ENCODE peak calls at places on chromosomes 6 and 20, in eight cellular contexts. N is GM23248, O is lower lobe of right lung, K is fibroblast of lung, J is heart right ventricle, M is aorta, Z is mesenchymal stem cell, L is OCI-LY7. A is an unnamed sample. For H3K4me1, the result is how much of the 10 kb centered on the place peaks cover.

GRCh38 chr6:11207199-11207968 is 25.1 kb downstream of the NEDD9 start:
- DNase-seq in N (peak), O (peak), K (peak), J (peak), M (no peak), Z (peak), L (no peak), A (peak)

GRCh38 chr6:99746261-99746895 is 139.7 kb downstream of the PRDM13 start:
- DNase-seq in N (peak), O (no peak), K (peak), J (peak), M (no peak), Z (peak), L (peak), A (no peak)

GRCh38 chr20:25308083-25308491 is 60.2 kb downstream of the PYGB start:
- DNase-seq in N (no peak), O (peak), K (no peak), J (no peak), M (peak), Z (no peak), L (no peak), A (no peak)

GRCh38 chr6:24358219-24358821 is 461 bp upstream of the DCDC2 start:
- DNase-seq in N (no peak), O (no peak), K (no peak), J (no peak), M (no peak), Z (no peak), L (no peak), A (no peak)

GRCh38 chr6:141587482-141588266 is 545.1 kb upstream of the GJE1 start:
- DNase-seq in N (peak), O (no peak), K (peak), J (no peak), M (no peak), Z (peak), L (no peak), A (no peak)

GRCh38 chr6:106450645-106451044 is 90.1 kb downstream of the CRYBG1 start:
- DNase-seq in N (no peak), O (no peak), K (no peak), J (no peak), M (no peak), Z (no peak), L (no peak), A (no peak)

GRCh38 chr20:24481188-24481587 is 11.8 kb downstream of the SYNDIG1 start:
- DNase-seq in N (no peak), O (no peak), K (no peak), J (no peak), M (no peak), Z (no peak), L (no peak), A (no peak)

GRCh38 chr6:166658115-166658791 is 31.2 kb upstream of the RPS6KA2 start:
- DNase-seq in N (no peak), O (no peak), K (no peak), J (no peak), M (no peak), Z (no peak), L (no peak), A (no peak)

GRCh38 chr20:62020935-62021701 is 44.6 kb downstream of the TAF4 start:
- DNase-seq in N (peak), O (no peak), K (peak), J (peak), M (peak), Z (no peak), L (no peak), A (no peak)

GRCh38 chr20:62652051-62652893 is 10.0 kb downstream of the SLCO4A1 start:
- DNase-seq in N (peak), O (peak), K (peak), J (peak), M (peak), Z (peak), L (peak), A (peak)

GRCh38 chr6:39441301-39441700 is 118.8 kb upstream of the KCNK16 start:
- DNase-seq in N (no peak), O (no peak), K (no peak), J (no peak), M (no peak), Z (no peak), L (no peak), A (no peak)

GRCh38 chr20:48858075-48858790 is 30.4 kb upstream of the PREX1 start:
- DNase-seq in N (no peak), O (peak), K (no peak), J (peak), M (no peak), Z (no peak), L (no peak), A (no peak)

GRCh38 chr6:46410330-46410953 is 80.8 kb downstream of the RCAN2 start:
- DNase-seq in N (peak), O (no peak), K (peak), J (peak), M (no peak), Z (no peak), L (peak), A (no peak)

GRCh38 chr6:137882225-137882961 is 15.3 kb downstream of the TNFAIP3 start:
- DNase-seq in N (peak), O (no peak), K (peak), J (no peak), M (no peak), Z (peak), L (no peak), A (no peak)

GRCh38 chr20:61935926-61936700 is 129.6 kb downstream of the TAF4 start:
- DNase-seq in N (no peak), O (peak), K (no peak), J (no peak), M (peak), Z (no peak), L (no peak), A (peak)

GRCh38 chr20:10201321-10201870 is 17.2 kb upstream of the SNAP25 start:
- DNase-seq in N (no peak), O (no peak), K (peak), J (no peak), M (no peak), Z (no peak), L (no peak), A (no peak)

GRCh38 chr6:45822864-45823263 is 192.8 kb downstream of the CLIC5 start:
- DNase-seq in N (no peak), O (no peak), K (no peak), J (no peak), M (no peak), Z (no peak), L (no peak), A (no peak)

GRCh38 chr20:38091447-38092216 is 58.1 kb downstream of the RPRD1B start:
- DNase-seq in N (no peak), O (no peak), K (peak), J (peak), M (no peak), Z (peak), L (peak), A (no peak)
- H3K4me1 ChIP-seq in N (under half), O (under half), K (under half), J (under half), M (under half), Z (under half), L (under half), A (under half)

GRCh38 chr6:157061770-157062594 is 261.3 kb downstream of the TMEM242 start:
- DNase-seq in N (no peak), O (no peak), K (no peak), J (no peak), M (no peak), Z (no peak), L (no peak), A (no peak)
- H3K4me1 ChIP-seq in N (under half), O (under half), K (under half), J (under half), M (under half), Z (under half), L (under half), A (under half)

GRCh38 chr6:17928514-17929430 is 58.7 kb downstream of the KIF13A start:
- DNase-seq in N (peak), O (no peak), K (peak), J (no peak), M (no peak), Z (peak), L (no peak), A (no peak)

GRCh38 chr6:17931227-17931626 is 56.2 kb downstream of the KIF13A start:
- DNase-seq in N (no peak), O (no peak), K (no peak), J (no peak), M (no peak), Z (no peak), L (no peak), A (no peak)

GRCh38 chr6:17923401-17923863 is 64.0 kb downstream of the KIF13A start:
- DNase-seq in N (peak), O (no peak), K (peak), J (no peak), M (no peak), Z (no peak), L (no peak), A (no peak)

GRCh38 chr6:17930321-17930993 is 57.0 kb downstream of the KIF13A start:
- DNase-seq in N (peak), O (no peak), K (peak), J (peak), M (no peak), Z (peak), L (no peak), A (no peak)

GRCh38 chr6:17927705-17928104 is 59.7 kb downstream of the KIF13A start:
- DNase-seq in N (no peak), O (no peak), K (no peak), J (peak), M (no peak), Z (no peak), L (no peak), A (no peak)
- H3K4me1 ChIP-seq in N (half or more), O (half or more), K (under half), J (half or more), M (under half), Z (under half), L (under half), A (under half)

DNA sequence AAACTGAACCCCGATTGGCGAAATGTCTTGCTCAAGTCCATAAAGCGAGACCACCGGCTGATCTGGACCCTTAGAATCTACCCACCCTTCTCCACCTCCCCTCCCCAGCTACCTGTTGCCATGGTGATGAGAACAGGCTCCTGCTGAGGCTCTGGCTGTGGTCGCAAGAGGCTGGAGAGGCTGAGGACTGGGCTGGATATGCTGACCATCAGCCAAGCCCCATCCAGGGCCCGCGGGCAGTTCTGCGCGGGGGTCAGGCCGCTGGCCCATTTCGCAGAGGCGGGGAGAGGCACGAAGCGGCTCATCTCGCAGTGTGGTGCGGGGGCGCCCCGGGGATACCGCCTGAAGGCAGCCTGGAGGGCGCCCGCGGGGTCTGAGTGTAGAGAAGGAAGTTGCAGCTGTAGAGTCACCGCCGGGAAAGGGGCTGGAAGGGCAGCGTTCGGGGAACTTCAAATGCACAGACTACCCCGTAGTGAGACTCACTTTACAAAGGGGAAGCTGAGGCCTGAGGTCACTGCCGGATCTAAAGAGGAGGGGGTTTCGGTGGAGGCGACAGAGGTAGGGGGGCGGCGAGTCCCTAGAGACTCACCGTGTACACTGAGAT is 671 bp downstream of the TAPBP start:
- DNase-seq in N (peak), O (peak), K (peak), J (peak), M (peak), Z (peak), L (peak), A (peak)
- H3K4me1 ChIP-seq in N (under half), O (half or more), K (under half), J (under half), M (under half), Z (under half), L (under half), A (half or more)